ENCODE peak calls at places on chromosomes 1 and 21, in six cellular contexts. O is mesothelial cell of epicardium, R is PC-9, P is nephron progenitor cell, V is HFF-Myc, F is astrocyte of the cerebellum. Y is an unnamed sample.
A peak's percentile ranks its signal among the peaks of the same experiment; 100 is the strongest.

GRCh38 chr1:162678439-162678838 is 46.2 kb downstream of the DDR2 start:
- DNase-seq in O (no peak), R (peak; percentile 44), P (no peak), V (no peak), F (peak; percentile 68), Y (peak; percentile 54)

GRCh38 chr1:19792237-19793002 is 7.3 kb downstream of the TMCO4 start:
- DNase-seq in O (no peak), R (no peak), P (no peak), V (no peak), F (no peak), Y (no peak)

GRCh38 chr1:10730985-10731384 is 65.5 kb downstream of the CASZ1 start:
- DNase-seq in O (no peak), R (peak; percentile 18), P (no peak), V (peak; percentile 19), F (peak; percentile 9), Y (no peak)

GRCh38 chr1:30694248-30695175 is 28.9 kb downstream of the MATN1 start:
- DNase-seq in O (no peak), R (no peak), P (no peak), V (no peak), F (no peak), Y (no peak)

GRCh38 chr21:42607525-42608102 is 45.8 kb upstream of the PDE9A start:
- DNase-seq in O (no peak), R (no peak), P (no peak), V (no peak), F (no peak), Y (no peak)

GRCh38 chr21:14797543-14797942 is 251.4 kb upstream of the SAMSN1 start:
- DNase-seq in O (no peak), R (no peak), P (no peak), V (no peak), F (no peak), Y (no peak)

GRCh38 chr1:82934069-82934468 is 1064.9 kb downstream of the TTLL7 start:
- DNase-seq in O (no peak), R (peak; percentile 8), P (no peak), V (no peak), F (no peak), Y (no peak)

GRCh38 chr1:162861101-162861500 is at the start of gene CCDC190:
- DNase-seq in O (no peak), R (no peak), P (no peak), V (no peak), F (no peak), Y (no peak)

GRCh38 chr1:198056255-198056654 is 100.5 kb upstream of the NEK7 start:
- DNase-seq in O (no peak), R (no peak), P (peak; percentile 10), V (no peak), F (no peak), Y (no peak)

GRCh38 chr1:119885903-119886783 is 10.2 kb downstream of the ADAM30 start:
- DNase-seq in O (no peak), R (peak; percentile 49), P (peak; percentile 47), V (no peak), F (no peak), Y (no peak)

GRCh38 chr1:225437710-225438437 is 10.0 kb upstream of the LBR start:
- DNase-seq in O (no peak), R (no peak), P (no peak), V (no peak), F (no peak), Y (no peak)

GRCh38 chr1:235783148-235783776 is 83.4 kb downstream of the LYST start:
- DNase-seq in O (no peak), R (peak; percentile 9), P (no peak), V (peak; percentile 17), F (peak; percentile 47), Y (peak; percentile 18)

GRCh38 chr1:75672528-75673393 is 51.7 kb upstream of the ACADM start:
- DNase-seq in O (no peak), R (peak; percentile 46), P (peak; percentile 2), V (peak; percentile 60), F (peak; percentile 54), Y (peak; percentile 20)

GRCh38 chr1:210250998-210251679 is 18.5 kb downstream of the SERTAD4 start:
- DNase-seq in O (peak; percentile 65), R (peak; percentile 95), P (peak; percentile 67), V (no peak), F (no peak), Y (no peak)

GRCh38 chr1:167695150-167695549 is 26.6 kb upstream of the MPZL1 start:
- DNase-seq in O (no peak), R (no peak), P (no peak), V (no peak), F (no peak), Y (no peak)

GRCh38 chr1:226761322-226761721 is 22.2 kb upstream of the ITPKB start:
- DNase-seq in O (no peak), R (no peak), P (no peak), V (no peak), F (no peak), Y (no peak)

GRCh38 chr1:72781038-72781437 is 498.7 kb upstream of the NEGR1 start:
- DNase-seq in O (no peak), R (no peak), P (no peak), V (no peak), F (no peak), Y (no peak)

GRCh38 chr1:217586586-217586985 is 44.3 kb downstream of the GPATCH2 start:
- DNase-seq in O (no peak), R (no peak), P (no peak), V (no peak), F (no peak), Y (no peak)

GRCh38 chr1:217585577-217585976 is 45.3 kb downstream of the GPATCH2 start:
- DNase-seq in O (no peak), R (no peak), P (no peak), V (no peak), F (no peak), Y (no peak)

GRCh38 chr1:217590598-217590997 is 40.3 kb downstream of the GPATCH2 start:
- DNase-seq in O (no peak), R (no peak), P (no peak), V (no peak), F (no peak), Y (no peak)
- TF ChIP-seq CTCF in O (no peak), R (no peak), P (peak; percentile 9), V (no peak), F (no peak), Y (no peak)

GRCh38 chr1:94322696-94323095 is 85.3 kb upstream of the ARHGAP29 start:
- DNase-seq in O (no peak), R (peak; percentile 80), P (no peak), V (no peak), F (no peak), Y (no peak)
- TF ChIP-seq CTCF in O (no peak), R (peak; percentile 43), P (no peak), V (no peak), F (no peak), Y (no peak)

GRCh38 chr1:115883240-115883639 is 42.3 kb upstream of the NHLH2 start:
- DNase-seq in O (no peak), R (no peak), P (no peak), V (no peak), F (no peak), Y (no peak)

GRCh38 chr1:115874929-115875328 is 34.0 kb upstream of the NHLH2 start:
- DNase-seq in O (no peak), R (no peak), P (no peak), V (peak; percentile 3), F (no peak), Y (no peak)

GRCh38 chr1:115880981-115881672 is 40.2 kb upstream of the NHLH2 start:
- DNase-seq in O (no peak), R (no peak), P (no peak), V (no peak), F (no peak), Y (no peak)

GRCh38 chr1:115877511-115877910 is 36.6 kb upstream of the NHLH2 start:
- DNase-seq in O (no peak), R (no peak), P (no peak), V (peak; percentile 7), F (no peak), Y (no peak)

GRCh38 chr1:115879977-115880376 is 39.1 kb upstream of the NHLH2 start:
- DNase-seq in O (no peak), R (no peak), P (no peak), V (no peak), F (no peak), Y (no peak)
- TF ChIP-seq CTCF in O (no peak), R (no peak), P (no peak), V (peak; percentile 13), F (no peak), Y (no peak)

GRCh38 chr1:150622219-150622975 is 7.0 kb downstream of the ENSA start:
- DNase-seq in O (no peak), R (no peak), P (peak; percentile 9), V (no peak), F (no peak), Y (no peak)
- TF ChIP-seq CTCF in O (no peak), R (no peak), P (no peak), V (no peak), F (no peak), Y (peak; percentile 0)

GRCh38 chr1:117670996-117671780 is 65.3 kb downstream of the TENT5C start:
- DNase-seq in O (no peak), R (no peak), P (no peak), V (no peak), F (no peak), Y (no peak)

GRCh38 chr1:117672756-117673155 is 66.9 kb downstream of the TENT5C start:
- DNase-seq in O (no peak), R (no peak), P (no peak), V (no peak), F (no peak), Y (no peak)

GRCh38 chr1:117673405-117673804 is 67.6 kb downstream of the TENT5C start:
- DNase-seq in O (no peak), R (no peak), P (no peak), V (peak; percentile 6), F (no peak), Y (no peak)

GRCh38 chr1:117669572-117669971 is 63.7 kb downstream of the TENT5C start:
- DNase-seq in O (no peak), R (no peak), P (no peak), V (no peak), F (no peak), Y (no peak)

GRCh38 chr1:117671781-117672501 is 66.1 kb downstream of the TENT5C start:
- DNase-seq in O (no peak), R (no peak), P (peak; percentile 26), V (no peak), F (no peak), Y (no peak)
- TF ChIP-seq CTCF in O (no peak), R (no peak), P (peak; percentile 8), V (no peak), F (peak; percentile 45), Y (peak; percentile 31)

DNA sequence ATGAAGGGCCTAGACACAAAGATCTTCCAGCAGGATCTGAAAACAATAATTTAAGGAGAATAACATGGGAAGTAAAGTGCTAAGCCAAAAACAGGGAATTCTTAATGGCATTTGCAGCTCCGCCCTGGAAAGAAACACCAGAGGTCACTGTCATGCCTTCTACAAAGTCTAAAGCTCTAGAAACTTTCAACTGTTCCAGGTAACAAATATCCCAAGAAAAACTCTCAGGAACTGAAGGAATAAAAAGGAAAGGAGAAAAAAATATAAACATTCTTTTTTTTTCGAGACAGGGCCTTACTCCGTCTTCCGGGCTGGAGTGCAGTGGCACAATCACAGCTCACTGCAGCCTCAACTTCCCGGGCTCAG is 13.2 kb downstream of the ZC3H12A start:
- DNase-seq in O (no peak), R (no peak), P (no peak), V (no peak), F (no peak), Y (no peak)
- TF ChIP-seq CTCF in O (peak; percentile 46), R (peak; percentile 59), P (no peak), V (no peak), F (no peak), Y (no peak)

GRCh38 chr1:3023994-3024393 is 2.7 kb downstream of the ACTRT2 start:
- DNase-seq in O (no peak), R (no peak), P (no peak), V (no peak), F (no peak), Y (no peak)
- TF ChIP-seq CTCF in O (peak; percentile 58), R (no peak), P (no peak), V (no peak), F (no peak), Y (no peak)